ENCODE peak calls at places on chromosomes 11 and 22, in seven cellular contexts. U is endodermal cell, R is colonic mucosa, K is right lobe of liver, C is GM12878, I is nephron progenitor cell, V is AG09309. G is an unnamed sample.

GRCh38 chr22:41873391-41873790 is 40.5 kb downstream of the SREBF2 start:
- DNase-seq in U (no peak), R (no peak), K (no peak), C (no peak), I (no peak), V (no peak), G (no peak)

GRCh38 chr22:17121235-17122195 is at the start of gene TMEM121B:
- DNase-seq in U (peak), R (no peak), K (no peak), C (no peak), I (peak), V (no peak), G (peak)

GRCh38 chr22:44352378-44353062 is 39.8 kb upstream of the SHISAL1 start:
- DNase-seq in U (no peak), R (no peak), K (no peak), C (no peak), I (no peak), V (no peak), G (no peak)

GRCh38 chr22:17972385-17973181 is 51.8 kb downstream of the MICAL3 start:
- DNase-seq in U (no peak), R (no peak), K (no peak), C (no peak), I (no peak), V (no peak), G (no peak)

GRCh38 chr11:134266841-134267251 is 9.3 kb upstream of the GLB1L3 start:
- DNase-seq in U (no peak), R (peak), K (no peak), C (no peak), I (no peak), V (peak), G (no peak)

GRCh38 chr22:27284314-27284713 is 517.2 kb downstream of the MN1 start:
- DNase-seq in U (no peak), R (no peak), K (no peak), C (no peak), I (no peak), V (no peak), G (no peak)

GRCh38 chr11:16778876-16779275 is 40.4 kb downstream of the C11orf58 start:
- DNase-seq in U (peak), R (no peak), K (no peak), C (no peak), I (no peak), V (no peak), G (no peak)

GRCh38 chr22:47168900-47169800 is 406.7 kb downstream of the TBC1D22A start:
- DNase-seq in U (peak), R (no peak), K (peak), C (no peak), I (no peak), V (no peak), G (no peak)

GRCh38 chr11:19922689-19923035 is 210.0 kb downstream of the NAV2 start:
- DNase-seq in U (no peak), R (no peak), K (no peak), C (no peak), I (no peak), V (no peak), G (no peak)

GRCh38 chr11:2269601-2270321 is 627 bp downstream of the ASCL2 start:
- DNase-seq in U (peak), R (peak), K (peak), C (no peak), I (peak), V (no peak), G (no peak)

GRCh38 chr11:86940122-86940777 is 14.9 kb downstream of the FZD4 start:
- DNase-seq in U (peak), R (no peak), K (peak), C (no peak), I (peak), V (no peak), G (no peak)

GRCh38 chr11:33500865-33501479 is 199.7 kb downstream of the C11orf91 start:
- DNase-seq in U (peak), R (no peak), K (no peak), C (no peak), I (peak), V (no peak), G (no peak)

GRCh38 chr11:70487763-70488162 is 89.4 kb downstream of the CTTN start:
- DNase-seq in U (no peak), R (no peak), K (no peak), C (no peak), I (no peak), V (no peak), G (no peak)

GRCh38 chr11:35242412-35242811 is 103.4 kb downstream of the CD44 start:
- DNase-seq in U (no peak), R (no peak), K (no peak), C (no peak), I (no peak), V (no peak), G (no peak)

GRCh38 chr11:103673773-103674172 is 362.7 kb upstream of the DDI1 start:
- DNase-seq in U (no peak), R (no peak), K (no peak), C (no peak), I (no peak), V (peak), G (no peak)

GRCh38 chr22:20637740-20638139 is 130.3 kb downstream of the MED15 start:
- DNase-seq in U (no peak), R (no peak), K (no peak), C (no peak), I (no peak), V (no peak), G (no peak)
- TF ChIP-seq CTCF in U (no peak), R (no peak), K (no peak), C (no peak), I (no peak), V (no peak), G (no peak)

GRCh38 chr22:22348127-22348814 is 103.7 kb downstream of the VPREB1 start:
- DNase-seq in U (peak), R (no peak), K (no peak), C (no peak), I (no peak), V (no peak), G (no peak)
- TF ChIP-seq CTCF in U (peak), R (no peak), K (no peak), C (peak), I (no peak), V (peak), G (no peak)

GRCh38 chr22:50371101-50371648 is 28.0 kb downstream of the PPP6R2 start:
- DNase-seq in U (no peak), R (no peak), K (no peak), C (no peak), I (no peak), V (no peak), G (no peak)
- TF ChIP-seq CTCF in U (no peak), R (no peak), K (no peak), C (no peak), I (no peak), V (no peak), G (no peak)

GRCh38 chr11:15645201-15645600 is 530.5 kb downstream of the INSC start:
- DNase-seq in U (no peak), R (peak), K (no peak), C (no peak), I (no peak), V (no peak), G (no peak)
- TF ChIP-seq CTCF in U (no peak), R (no peak), K (no peak), C (no peak), I (no peak), V (no peak), G (no peak)

DNA sequence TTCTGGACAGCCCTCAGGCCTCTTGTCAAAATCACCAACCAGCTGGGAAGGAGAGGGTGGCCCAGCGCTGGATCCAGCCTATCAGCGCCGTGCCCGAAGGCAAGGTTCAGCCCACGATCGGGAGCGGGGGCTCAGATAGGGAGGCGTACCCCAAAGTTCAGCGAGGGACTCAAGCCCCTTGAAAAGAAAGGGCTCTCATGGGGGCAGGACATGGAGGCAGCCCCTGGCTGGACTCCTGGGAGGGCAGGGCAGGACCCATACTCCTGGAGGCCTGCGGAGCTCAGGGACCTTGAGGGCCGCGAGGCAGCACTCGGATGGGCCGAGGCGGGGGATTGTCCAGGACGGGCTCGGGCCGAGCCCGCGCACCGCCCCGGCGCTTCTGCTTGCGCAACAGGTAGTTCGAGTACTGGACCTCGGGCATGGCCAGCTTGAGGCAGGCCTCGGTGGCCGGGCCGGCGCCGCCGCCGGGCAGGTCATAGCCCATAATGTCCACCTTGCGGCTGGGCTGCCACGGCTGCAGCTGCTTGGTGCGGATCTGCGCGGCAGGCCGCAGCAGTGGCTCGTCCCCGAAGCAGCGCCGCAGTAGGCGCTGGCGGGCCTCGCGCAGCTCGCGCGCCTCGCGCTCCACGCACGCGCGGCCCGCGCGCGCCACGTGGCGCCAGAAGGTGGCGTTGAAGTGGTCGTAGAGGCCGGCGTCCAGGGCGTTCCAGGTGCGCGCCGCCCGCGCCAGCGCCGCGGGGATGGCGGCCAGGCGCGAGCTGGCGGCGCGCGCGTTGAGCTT is 6.5 kb downstream of the GAL3ST3 start:
- DNase-seq in U (no peak), R (no peak), K (peak), C (no peak), I (no peak), V (no peak), G (no peak)
- TF ChIP-seq CTCF in U (no peak), R (no peak), K (no peak), C (no peak), I (no peak), V (no peak), G (no peak)